ENCODE peak calls at places on chromosomes 5 and 9, in four cellular contexts. One of them, this sample, is unnamed.

GRCh38 chr5:97844797-97845196 is 661.8 kb upstream of the RIOK2 start:
- DNase-seq in stimulated activated CD8-positive, alpha-beta memory T cell treated with anti-CD3 and anti-CD28 coated beads, Interleukin-2, amount 100 ng/mL, for 1 hour: no peak
- DNase-seq in kidney tubule cell: no peak
- DNase-seq in amygdala: no peak
- DNase-seq in this sample: no peak

GRCh38 chr9:70408393-70409040 is 5.9 kb downstream of the KLF9 start:
- DNase-seq in amygdala: no peak
- DNase-seq in kidney tubule cell: peak
- DNase-seq in stimulated activated CD8-positive, alpha-beta memory T cell treated with anti-CD3 and anti-CD28 coated beads, Interleukin-2, amount 100 ng/mL, for 1 hour: no peak
- DNase-seq in this sample: no peak

GRCh38 chr5:64680289-64680688 is 10.0 kb upstream of the SHISAL2B start:
- DNase-seq in stimulated activated CD8-positive, alpha-beta memory T cell treated with anti-CD3 and anti-CD28 coated beads, Interleukin-2, amount 100 ng/mL, for 1 hour: no peak
- DNase-seq in kidney tubule cell: peak
- DNase-seq in amygdala: no peak
- DNase-seq in this sample: no peak

GRCh38 chr9:115036691-115037090 is 81.3 kb downstream of the TNC start:
- DNase-seq in kidney tubule cell: no peak
- DNase-seq in stimulated activated CD8-positive, alpha-beta memory T cell treated with anti-CD3 and anti-CD28 coated beads, Interleukin-2, amount 100 ng/mL, for 1 hour: no peak
- DNase-seq in amygdala: no peak
- DNase-seq in this sample: no peak

GRCh38 chr5:139814704-139815280 is 19.2 kb downstream of the PSD2 start:
- DNase-seq in kidney tubule cell: no peak
- DNase-seq in amygdala: no peak
- DNase-seq in stimulated activated CD8-positive, alpha-beta memory T cell treated with anti-CD3 and anti-CD28 coated beads, Interleukin-2, amount 100 ng/mL, for 1 hour: no peak
- DNase-seq in this sample: no peak

GRCh38 chr5:59275537-59276276 is 617.8 kb downstream of the PDE4D start:
- DNase-seq in stimulated activated CD8-positive, alpha-beta memory T cell treated with anti-CD3 and anti-CD28 coated beads, Interleukin-2, amount 100 ng/mL, for 1 hour: no peak
- DNase-seq in amygdala: no peak
- DNase-seq in kidney tubule cell: peak
- DNase-seq in this sample: no peak

GRCh38 chr9:129347323-129348120 is 169.5 kb upstream of the IER5L start:
- DNase-seq in stimulated activated CD8-positive, alpha-beta memory T cell treated with anti-CD3 and anti-CD28 coated beads, Interleukin-2, amount 100 ng/mL, for 1 hour: no peak
- DNase-seq in amygdala: no peak
- DNase-seq in kidney tubule cell: no peak
- DNase-seq in this sample: peak

GRCh38 chr9:130713286-130713975 is 19.9 kb downstream of the EXOSC2 start:
- DNase-seq in stimulated activated CD8-positive, alpha-beta memory T cell treated with anti-CD3 and anti-CD28 coated beads, Interleukin-2, amount 100 ng/mL, for 1 hour: no peak
- DNase-seq in amygdala: no peak
- DNase-seq in kidney tubule cell: peak
- DNase-seq in this sample: no peak

GRCh38 chr9:16217933-16218830 is 652.3 kb downstream of the BNC2 start:
- DNase-seq in kidney tubule cell: no peak
- DNase-seq in stimulated activated CD8-positive, alpha-beta memory T cell treated with anti-CD3 and anti-CD28 coated beads, Interleukin-2, amount 100 ng/mL, for 1 hour: no peak
- DNase-seq in amygdala: no peak
- DNase-seq in this sample: no peak

GRCh38 chr5:131265318-131265803 is 1.5 kb downstream of the CDC42SE2 start:
- DNase-seq in stimulated activated CD8-positive, alpha-beta memory T cell treated with anti-CD3 and anti-CD28 coated beads, Interleukin-2, amount 100 ng/mL, for 1 hour: no peak
- DNase-seq in amygdala: no peak
- DNase-seq in kidney tubule cell: peak
- DNase-seq in this sample: peak

GRCh38 chr5:72693001-72693442 is 123.4 kb upstream of the TNPO1 start:
- DNase-seq in stimulated activated CD8-positive, alpha-beta memory T cell treated with anti-CD3 and anti-CD28 coated beads, Interleukin-2, amount 100 ng/mL, for 1 hour: no peak
- DNase-seq in amygdala: no peak
- DNase-seq in kidney tubule cell: no peak
- DNase-seq in this sample: no peak

GRCh38 chr5:148653840-148654781 is at the start of gene HTR4:
- DNase-seq in kidney tubule cell: no peak
- DNase-seq in stimulated activated CD8-positive, alpha-beta memory T cell treated with anti-CD3 and anti-CD28 coated beads, Interleukin-2, amount 100 ng/mL, for 1 hour: no peak
- DNase-seq in amygdala: no peak
- DNase-seq in this sample: no peak

GRCh38 chr5:57684299-57684702 is 201.7 kb upstream of the ACTBL2 start:
- DNase-seq in kidney tubule cell: peak
- DNase-seq in stimulated activated CD8-positive, alpha-beta memory T cell treated with anti-CD3 and anti-CD28 coated beads, Interleukin-2, amount 100 ng/mL, for 1 hour: no peak
- DNase-seq in amygdala: no peak
- DNase-seq in this sample: no peak

GRCh38 chr5:37206733-37207132 is 42.4 kb downstream of the CPLANE1 start:
- DNase-seq in kidney tubule cell: no peak
- DNase-seq in amygdala: no peak
- DNase-seq in stimulated activated CD8-positive, alpha-beta memory T cell treated with anti-CD3 and anti-CD28 coated beads, Interleukin-2, amount 100 ng/mL, for 1 hour: no peak
- DNase-seq in this sample: no peak

GRCh38 chr9:126514037-126514821 is 99.5 kb upstream of the LMX1B start:
- DNase-seq in stimulated activated CD8-positive, alpha-beta memory T cell treated with anti-CD3 and anti-CD28 coated beads, Interleukin-2, amount 100 ng/mL, for 1 hour: peak
- DNase-seq in amygdala: no peak
- DNase-seq in kidney tubule cell: peak
- DNase-seq in this sample: no peak

GRCh38 chr9:83617299-83617698 is 5.6 kb upstream of the IDNK start:
- DNase-seq in stimulated activated CD8-positive, alpha-beta memory T cell treated with anti-CD3 and anti-CD28 coated beads, Interleukin-2, amount 100 ng/mL, for 1 hour: no peak
- DNase-seq in amygdala: no peak
- DNase-seq in kidney tubule cell: no peak
- DNase-seq in this sample: no peak

This sample was measured in SIG-M5.